ENCODE peak calls at places on chromosomes 11 and 22, in nine cellular contexts. One of them, this sample, is unnamed. For H3K4me1, the result is how much of the 10 kb centered on the place peaks cover.

GRCh38 chr22:32717337-32718240 is 83.9 kb upstream of the TIMP3 start:
- DNase-seq in cardiac muscle cell: peak
- DNase-seq in K562: no peak
- DNase-seq in breast epithelium: no peak
- DNase-seq in right cardiac atrium: peak
- DNase-seq in OCI-LY7: no peak
- DNase-seq in body of pancreas: no peak
- DNase-seq in colonic mucosa: no peak
- DNase-seq in CD8-positive, alpha-beta memory T cell: no peak
- DNase-seq in this sample: no peak

GRCh38 chr22:41862160-41862529 is 29.2 kb downstream of the SREBF2 start:
- DNase-seq in cardiac muscle cell: peak
- DNase-seq in K562: peak
- DNase-seq in breast epithelium: no peak
- DNase-seq in right cardiac atrium: no peak
- DNase-seq in OCI-LY7: peak
- DNase-seq in body of pancreas: no peak
- DNase-seq in colonic mucosa: no peak
- DNase-seq in CD8-positive, alpha-beta memory T cell: peak
- DNase-seq in this sample: no peak

GRCh38 chr11:134333312-134333711 is 1.5 kb downstream of the GLB1L2 start:
- DNase-seq in cardiac muscle cell: peak
- DNase-seq in K562: no peak
- DNase-seq in breast epithelium: no peak
- DNase-seq in right cardiac atrium: no peak
- DNase-seq in OCI-LY7: no peak
- DNase-seq in body of pancreas: no peak
- DNase-seq in colonic mucosa: no peak
- DNase-seq in CD8-positive, alpha-beta memory T cell: no peak
- DNase-seq in this sample: no peak

GRCh38 chr11:119928047-119928446 is 199.0 kb upstream of the NECTIN1 start:
- DNase-seq in cardiac muscle cell: no peak
- DNase-seq in K562: peak
- DNase-seq in breast epithelium: no peak
- DNase-seq in right cardiac atrium: no peak
- DNase-seq in OCI-LY7: no peak
- DNase-seq in body of pancreas: no peak
- DNase-seq in colonic mucosa: no peak
- DNase-seq in CD8-positive, alpha-beta memory T cell: no peak
- DNase-seq in this sample: no peak

GRCh38 chr11:15744693-15745092 is 611.7 kb downstream of the SOX6 start:
- DNase-seq in cardiac muscle cell: no peak
- DNase-seq in K562: no peak
- DNase-seq in breast epithelium: no peak
- DNase-seq in right cardiac atrium: no peak
- DNase-seq in OCI-LY7: no peak
- DNase-seq in body of pancreas: no peak
- DNase-seq in colonic mucosa: no peak
- DNase-seq in CD8-positive, alpha-beta memory T cell: no peak
- DNase-seq in this sample: peak

GRCh38 chr11:88414385-88414861 is 76.9 kb upstream of the CTSC start:
- DNase-seq in cardiac muscle cell: peak
- DNase-seq in K562: peak
- DNase-seq in breast epithelium: no peak
- DNase-seq in right cardiac atrium: peak
- DNase-seq in OCI-LY7: no peak
- DNase-seq in body of pancreas: peak
- DNase-seq in colonic mucosa: peak
- DNase-seq in CD8-positive, alpha-beta memory T cell: peak
- DNase-seq in this sample: peak

GRCh38 chr22:32802291-32802826 is 854 bp downstream of the TIMP3 start:
- DNase-seq in cardiac muscle cell: peak
- DNase-seq in K562: no peak
- DNase-seq in breast epithelium: no peak
- DNase-seq in right cardiac atrium: no peak
- DNase-seq in OCI-LY7: no peak
- DNase-seq in body of pancreas: no peak
- DNase-seq in colonic mucosa: no peak
- DNase-seq in CD8-positive, alpha-beta memory T cell: no peak
- DNase-seq in this sample: no peak

GRCh38 chr22:37021710-37022482 is 2.4 kb downstream of the MPST start:
- DNase-seq in cardiac muscle cell: peak
- DNase-seq in K562: peak
- DNase-seq in breast epithelium: no peak
- DNase-seq in right cardiac atrium: peak
- DNase-seq in OCI-LY7: peak
- DNase-seq in body of pancreas: peak
- DNase-seq in colonic mucosa: no peak
- DNase-seq in CD8-positive, alpha-beta memory T cell: peak
- DNase-seq in this sample: peak

GRCh38 chr11:78841451-78842060 is 266.9 kb upstream of the NARS2 start:
- DNase-seq in cardiac muscle cell: peak
- DNase-seq in K562: no peak
- DNase-seq in breast epithelium: no peak
- DNase-seq in right cardiac atrium: no peak
- DNase-seq in OCI-LY7: no peak
- DNase-seq in body of pancreas: no peak
- DNase-seq in colonic mucosa: no peak
- DNase-seq in CD8-positive, alpha-beta memory T cell: no peak
- DNase-seq in this sample: no peak

GRCh38 chr11:59291228-59291627 is 67.5 kb upstream of the OR5AN1 start:
- DNase-seq in cardiac muscle cell: no peak
- DNase-seq in K562: no peak
- DNase-seq in breast epithelium: no peak
- DNase-seq in right cardiac atrium: no peak
- DNase-seq in OCI-LY7: no peak
- DNase-seq in body of pancreas: peak
- DNase-seq in colonic mucosa: no peak
- DNase-seq in CD8-positive, alpha-beta memory T cell: no peak
- DNase-seq in this sample: no peak

GRCh38 chr11:75413864-75414263 is 14.5 kb downstream of the RPS3 start:
- DNase-seq in cardiac muscle cell: no peak
- DNase-seq in K562: no peak
- DNase-seq in breast epithelium: no peak
- DNase-seq in right cardiac atrium: no peak
- DNase-seq in OCI-LY7: no peak
- DNase-seq in body of pancreas: no peak
- DNase-seq in colonic mucosa: no peak
- DNase-seq in CD8-positive, alpha-beta memory T cell: no peak
- DNase-seq in this sample: no peak

GRCh38 chr11:25733777-25734176 is 598.2 kb upstream of the ANO3 start:
- DNase-seq in cardiac muscle cell: peak
- DNase-seq in K562: no peak
- DNase-seq in breast epithelium: no peak
- DNase-seq in right cardiac atrium: no peak
- DNase-seq in OCI-LY7: no peak
- DNase-seq in body of pancreas: no peak
- DNase-seq in colonic mucosa: no peak
- DNase-seq in CD8-positive, alpha-beta memory T cell: no peak
- DNase-seq in this sample: no peak

GRCh38 chr11:28514391-28514790 is 406.2 kb downstream of the METTL15 start:
- DNase-seq in cardiac muscle cell: no peak
- DNase-seq in K562: no peak
- DNase-seq in breast epithelium: no peak
- DNase-seq in right cardiac atrium: no peak
- DNase-seq in OCI-LY7: no peak
- DNase-seq in body of pancreas: no peak
- DNase-seq in colonic mucosa: no peak
- DNase-seq in CD8-positive, alpha-beta memory T cell: no peak
- DNase-seq in this sample: no peak

GRCh38 chr22:49380828-49381114 is 446.9 kb downstream of the BRD1 start:
- DNase-seq in cardiac muscle cell: no peak
- DNase-seq in K562: no peak
- DNase-seq in breast epithelium: no peak
- DNase-seq in right cardiac atrium: no peak
- DNase-seq in OCI-LY7: no peak
- DNase-seq in body of pancreas: no peak
- DNase-seq in colonic mucosa: no peak
- DNase-seq in CD8-positive, alpha-beta memory T cell: no peak
- DNase-seq in this sample: no peak

GRCh38 chr11:59710136-59710847 is 3.4 kb downstream of the OR10V1 start:
- DNase-seq in cardiac muscle cell: no peak
- DNase-seq in K562: peak
- DNase-seq in breast epithelium: no peak
- DNase-seq in right cardiac atrium: no peak
- DNase-seq in OCI-LY7: no peak
- DNase-seq in body of pancreas: no peak
- DNase-seq in colonic mucosa: no peak
- DNase-seq in CD8-positive, alpha-beta memory T cell: no peak
- DNase-seq in this sample: no peak

GRCh38 chr11:69041516-69041915 is 7.2 kb upstream of the TPCN2 start:
- DNase-seq in cardiac muscle cell: peak
- DNase-seq in K562: no peak
- DNase-seq in breast epithelium: no peak
- DNase-seq in right cardiac atrium: no peak
- DNase-seq in OCI-LY7: no peak
- DNase-seq in body of pancreas: no peak
- DNase-seq in colonic mucosa: no peak
- DNase-seq in CD8-positive, alpha-beta memory T cell: no peak
- DNase-seq in this sample: no peak

GRCh38 chr11:94662065-94662779 is 95.1 kb downstream of the PIWIL4 start:
- DNase-seq in cardiac muscle cell: no peak
- DNase-seq in K562: no peak
- DNase-seq in breast epithelium: no peak
- DNase-seq in right cardiac atrium: no peak
- DNase-seq in OCI-LY7: no peak
- DNase-seq in body of pancreas: no peak
- DNase-seq in colonic mucosa: no peak
- DNase-seq in CD8-positive, alpha-beta memory T cell: no peak
- DNase-seq in this sample: no peak

GRCh38 chr11:94661444-94661843 is 94.3 kb downstream of the PIWIL4 start:
- DNase-seq in cardiac muscle cell: no peak
- DNase-seq in K562: no peak
- DNase-seq in breast epithelium: no peak
- DNase-seq in right cardiac atrium: no peak
- DNase-seq in OCI-LY7: no peak
- DNase-seq in body of pancreas: no peak
- DNase-seq in colonic mucosa: no peak
- DNase-seq in CD8-positive, alpha-beta memory T cell: no peak
- DNase-seq in this sample: no peak

GRCh38 chr11:94666792-94667721 is 99.9 kb downstream of the PIWIL4 start:
- DNase-seq in cardiac muscle cell: no peak
- DNase-seq in K562: no peak
- DNase-seq in breast epithelium: no peak
- DNase-seq in right cardiac atrium: no peak
- DNase-seq in OCI-LY7: no peak
- DNase-seq in body of pancreas: no peak
- DNase-seq in colonic mucosa: no peak
- DNase-seq in CD8-positive, alpha-beta memory T cell: no peak
- DNase-seq in this sample: no peak

GRCh38 chr11:94665116-94665659 is 98.0 kb downstream of the PIWIL4 start:
- DNase-seq in cardiac muscle cell: no peak
- DNase-seq in K562: no peak
- DNase-seq in breast epithelium: no peak
- DNase-seq in right cardiac atrium: no peak
- DNase-seq in OCI-LY7: no peak
- DNase-seq in body of pancreas: no peak
- DNase-seq in colonic mucosa: no peak
- DNase-seq in CD8-positive, alpha-beta memory T cell: no peak
- DNase-seq in this sample: no peak

GRCh38 chr11:94664336-94664735 is 97.2 kb downstream of the PIWIL4 start:
- DNase-seq in cardiac muscle cell: no peak
- DNase-seq in K562: no peak
- DNase-seq in breast epithelium: no peak
- DNase-seq in right cardiac atrium: no peak
- DNase-seq in OCI-LY7: no peak
- DNase-seq in body of pancreas: peak
- DNase-seq in colonic mucosa: no peak
- DNase-seq in CD8-positive, alpha-beta memory T cell: no peak
- DNase-seq in this sample: no peak
- H3K4me1 ChIP-seq in cardiac muscle cell: under half
- H3K4me1 ChIP-seq in K562: under half
- H3K4me1 ChIP-seq in breast epithelium: under half
- H3K4me1 ChIP-seq in right cardiac atrium: under half
- H3K4me1 ChIP-seq in OCI-LY7: under half
- H3K4me1 ChIP-seq in body of pancreas: under half
- H3K4me1 ChIP-seq in colonic mucosa: under half
- H3K4me1 ChIP-seq in CD8-positive, alpha-beta memory T cell: under half
- H3K4me1 ChIP-seq in this sample: under half

DNA sequence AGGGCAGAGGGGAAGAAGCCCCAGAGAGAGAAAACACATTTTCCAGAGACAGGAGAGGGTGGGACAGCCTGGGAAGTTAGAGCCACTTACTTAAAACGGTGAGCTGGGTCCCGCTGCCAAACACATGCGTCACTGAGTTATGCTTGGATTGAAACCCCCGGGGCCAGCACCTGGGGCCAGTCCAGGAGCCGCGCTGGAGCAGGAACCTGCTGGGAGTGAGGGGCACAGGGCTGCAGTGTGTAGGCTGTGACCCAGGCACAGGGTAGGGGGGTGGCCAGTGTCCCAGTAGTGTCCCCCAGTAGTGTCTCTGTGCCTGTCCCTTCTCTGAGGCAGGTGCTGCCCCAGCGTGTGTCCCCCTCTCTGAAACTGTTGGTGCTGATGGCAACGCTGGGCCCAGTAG is 5.2 kb downstream of the IGLL1 start:
- DNase-seq in cardiac muscle cell: no peak
- DNase-seq in K562: no peak
- DNase-seq in breast epithelium: no peak
- DNase-seq in right cardiac atrium: no peak
- DNase-seq in OCI-LY7: no peak
- DNase-seq in body of pancreas: no peak
- DNase-seq in colonic mucosa: no peak
- DNase-seq in CD8-positive, alpha-beta memory T cell: no peak
- DNase-seq in this sample: no peak
- H3K4me3 ChIP-seq in cardiac muscle cell: no peak
- H3K4me3 ChIP-seq in K562: no peak
- H3K4me3 ChIP-seq in breast epithelium: no peak
- H3K4me3 ChIP-seq in right cardiac atrium: no peak
- H3K4me3 ChIP-seq in OCI-LY7: no peak
- H3K4me3 ChIP-seq in body of pancreas: no peak
- H3K4me3 ChIP-seq in colonic mucosa: no peak
- H3K4me3 ChIP-seq in CD8-positive, alpha-beta memory T cell: no peak
- H3K4me3 ChIP-seq in this sample: no peak

GRCh38 chr11:2521681-2522630 is 77.1 kb downstream of the KCNQ1 start:
- DNase-seq in cardiac muscle cell: no peak
- DNase-seq in K562: no peak
- DNase-seq in breast epithelium: peak
- DNase-seq in right cardiac atrium: peak
- DNase-seq in OCI-LY7: no peak
- DNase-seq in body of pancreas: no peak
- DNase-seq in colonic mucosa: peak
- DNase-seq in CD8-positive, alpha-beta memory T cell: no peak
- DNase-seq in this sample: no peak
- H3K27ac ChIP-seq in cardiac muscle cell: no peak
- H3K27ac ChIP-seq in K562: no peak
- H3K27ac ChIP-seq in breast epithelium: no peak
- H3K27ac ChIP-seq in right cardiac atrium: no peak
- H3K27ac ChIP-seq in OCI-LY7: no peak
- H3K27ac ChIP-seq in body of pancreas: no peak
- H3K27ac ChIP-seq in colonic mucosa: no peak
- H3K27ac ChIP-seq in CD8-positive, alpha-beta memory T cell: no peak
- H3K27ac ChIP-seq in this sample: no peak

DNA sequence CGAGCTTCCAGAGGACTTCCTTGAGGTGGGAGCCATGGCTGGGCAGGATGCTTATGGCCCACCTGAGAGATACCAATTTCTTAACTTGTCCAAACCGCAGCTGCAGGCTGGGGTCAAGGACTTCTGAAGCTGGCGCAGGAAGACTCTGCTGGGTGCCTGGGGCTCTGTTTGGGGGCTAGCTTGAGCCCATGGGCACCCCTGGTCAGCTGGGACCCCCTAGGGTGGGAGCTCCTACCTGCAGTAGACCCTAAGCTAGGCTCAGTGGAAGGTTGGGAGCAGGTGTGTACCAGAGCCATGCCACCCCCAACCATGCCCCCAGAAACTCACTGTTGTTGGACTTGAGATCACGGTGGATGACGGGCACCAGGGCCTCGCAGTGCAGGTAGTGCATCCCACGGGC is 1.3 kb downstream of the MAP3K11 start:
- DNase-seq in cardiac muscle cell: no peak
- DNase-seq in K562: no peak
- DNase-seq in breast epithelium: no peak
- DNase-seq in right cardiac atrium: no peak
- DNase-seq in OCI-LY7: no peak
- DNase-seq in body of pancreas: no peak
- DNase-seq in colonic mucosa: no peak
- DNase-seq in CD8-positive, alpha-beta memory T cell: no peak
- DNase-seq in this sample: no peak
- H3K4me1 ChIP-seq in cardiac muscle cell: under half
- H3K4me1 ChIP-seq in K562: under half
- H3K4me1 ChIP-seq in breast epithelium: under half
- H3K4me1 ChIP-seq in right cardiac atrium: under half
- H3K4me1 ChIP-seq in OCI-LY7: under half
- H3K4me1 ChIP-seq in body of pancreas: half or more
- H3K4me1 ChIP-seq in colonic mucosa: under half
- H3K4me1 ChIP-seq in CD8-positive, alpha-beta memory T cell: under half
- H3K4me1 ChIP-seq in this sample: under half

This sample was measured in small intestine.